ENCODE peak calls at places on chromosomes 7 and 10, in five cellular contexts. H is pancreas, R is cardiac muscle cell, O is iPS DF 6.9, K is prostate gland. C is an unnamed sample. For H3K9me3, the result is how much of the 10 kb centered on the place peaks cover.

GRCh38 chr7:8109196-8110022 is 140.8 kb downstream of the GLCCI1 start:
- DNase-seq in R (peak), K (no peak), O (no peak), H (no peak), C (peak)

GRCh38 chr10:29517352-29517923 is 117.3 kb downstream of the SVIL start:
- DNase-seq in K (no peak), O (peak), H (no peak), R (peak), C (peak)

GRCh38 chr10:11756766-11757315 is 14.7 kb downstream of the ECHDC3 start:
- DNase-seq in R (no peak), K (no peak), H (no peak), O (no peak), C (no peak)

GRCh38 chr7:116671681-116672595 is at the start of gene MET:
- DNase-seq in H (peak), R (peak), O (no peak), K (peak), C (peak)

GRCh38 chr10:60893231-60893630 is 50.8 kb downstream of the RHOBTB1 start:
- DNase-seq in K (no peak), R (no peak), O (no peak), H (no peak), C (no peak)

GRCh38 chr7:94264756-94265155 is 129.9 kb upstream of the COL1A2 start:
- DNase-seq in K (no peak), O (no peak), R (no peak), H (no peak), C (no peak)

GRCh38 chr10:30384791-30385201 is 35.7 kb upstream of the MTPAP start:
- DNase-seq in O (no peak), H (no peak), K (no peak), R (peak), C (peak)

GRCh38 chr7:108147031-108147563 is 16.9 kb upstream of the LAMB4 start:
- DNase-seq in R (no peak), H (no peak), O (no peak), K (no peak), C (no peak)

GRCh38 chr7:5291301-5291700 is 8.6 kb downstream of the SLC29A4 start:
- DNase-seq in O (no peak), R (no peak), H (no peak), K (no peak), C (no peak)

GRCh38 chr10:3708830-3709229 is 76.2 kb downstream of the KLF6 start:
- DNase-seq in H (no peak), R (peak), K (no peak), O (no peak), C (no peak)
- H3K4me3 ChIP-seq in H (no peak), R (no peak), K (no peak), O (no peak), C (no peak)

DNA sequence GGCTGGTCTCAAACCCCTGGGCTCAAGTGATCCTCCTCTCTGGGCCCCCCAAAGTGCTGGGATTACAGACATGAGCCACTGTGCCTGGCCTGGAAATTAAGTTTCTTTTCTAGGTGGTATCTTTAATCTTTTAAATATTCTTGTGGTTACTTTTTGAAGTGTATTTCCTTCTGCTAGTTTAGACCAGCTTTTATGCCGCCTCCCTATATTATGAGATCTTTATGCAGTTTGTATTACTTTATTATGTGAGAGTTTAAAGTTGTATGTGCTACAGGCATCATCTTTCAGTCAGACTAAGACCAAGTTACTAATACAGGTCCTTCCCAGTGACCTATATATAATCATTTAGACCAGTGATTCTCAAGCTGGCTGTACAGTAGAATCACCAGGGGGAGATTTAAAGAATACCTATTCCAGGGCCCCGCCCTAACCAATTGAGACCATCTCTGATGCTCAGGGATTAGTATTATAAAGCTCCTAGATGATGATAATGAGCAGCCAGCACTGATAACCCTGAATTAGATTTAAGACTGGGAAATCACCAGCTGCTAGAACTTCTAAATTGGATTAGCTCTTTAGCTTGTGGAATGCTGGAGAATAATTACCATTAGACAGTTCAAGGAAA is 11.3 kb downstream of the INPP5F start:
- DNase-seq in H (no peak), K (no peak), R (no peak), O (no peak), C (no peak)
- H3K27ac ChIP-seq in H (peak), K (no peak), R (no peak), O (no peak), C (peak)

GRCh38 chr7:16738014-16738688 is 15.4 kb upstream of the TSPAN13 start:
- DNase-seq in H (no peak), R (no peak), O (no peak), K (no peak), C (no peak)

GRCh38 chr7:16730937-16731336 is 22.6 kb upstream of the TSPAN13 start:
- DNase-seq in K (no peak), R (no peak), H (no peak), O (no peak), C (no peak)

GRCh38 chr7:16732828-16733227 is 20.7 kb upstream of the TSPAN13 start:
- DNase-seq in H (no peak), K (no peak), O (no peak), R (no peak), C (no peak)

GRCh38 chr7:16728811-16729210 is 24.7 kb upstream of the TSPAN13 start:
- DNase-seq in R (no peak), K (no peak), O (no peak), H (no peak), C (no peak)

DNA sequence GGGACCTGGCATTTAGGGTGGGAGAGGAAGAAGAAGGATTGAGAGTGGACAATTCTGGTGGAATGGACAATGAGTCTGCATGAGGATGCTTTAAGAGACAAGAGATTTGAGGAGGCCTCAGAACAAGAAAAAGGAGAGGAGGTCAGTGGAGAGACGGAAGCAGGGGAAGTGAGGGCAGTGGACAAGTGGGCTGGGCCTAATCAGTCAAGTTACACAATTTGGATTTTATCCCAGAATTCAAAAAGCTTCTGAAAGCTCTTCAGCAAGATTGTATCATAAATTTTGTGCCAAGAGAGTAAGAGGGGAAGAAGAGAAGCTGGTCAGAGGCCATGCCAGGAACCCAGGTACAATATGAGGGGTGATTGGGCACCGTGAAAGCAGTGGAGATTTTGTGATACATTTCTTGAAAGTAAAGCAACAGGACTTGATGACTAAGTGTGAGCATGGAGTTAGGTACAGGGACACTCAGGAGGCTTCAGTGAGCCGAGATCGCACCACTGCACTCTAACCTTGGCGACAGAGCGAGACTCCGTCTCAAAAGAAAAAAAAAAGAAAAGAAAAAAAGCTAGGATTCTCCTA is 19.3 kb upstream of the TSPAN13 start:
- DNase-seq in H (no peak), O (no peak), R (peak), K (no peak), C (no peak)
- H3K9me3 ChIP-seq in H (under half), O (under half), R (under half), K (under half), C (under half)

GRCh38 chr7:12749746-12750145 is 62.3 kb downstream of the ARL4A start:
- DNase-seq in K (no peak), H (no peak), O (no peak), R (no peak), C (no peak)

GRCh38 chr7:12746211-12746610 is 58.8 kb downstream of the ARL4A start:
- DNase-seq in R (no peak), H (no peak), K (no peak), O (no peak), C (no peak)

GRCh38 chr7:12751764-12752163 is 64.3 kb downstream of the ARL4A start:
- DNase-seq in R (no peak), H (no peak), K (no peak), O (no peak), C (no peak)

GRCh38 chr7:12747687-12748306 is 60.4 kb downstream of the ARL4A start:
- DNase-seq in K (no peak), R (no peak), H (no peak), O (no peak), C (no peak)

DNA sequence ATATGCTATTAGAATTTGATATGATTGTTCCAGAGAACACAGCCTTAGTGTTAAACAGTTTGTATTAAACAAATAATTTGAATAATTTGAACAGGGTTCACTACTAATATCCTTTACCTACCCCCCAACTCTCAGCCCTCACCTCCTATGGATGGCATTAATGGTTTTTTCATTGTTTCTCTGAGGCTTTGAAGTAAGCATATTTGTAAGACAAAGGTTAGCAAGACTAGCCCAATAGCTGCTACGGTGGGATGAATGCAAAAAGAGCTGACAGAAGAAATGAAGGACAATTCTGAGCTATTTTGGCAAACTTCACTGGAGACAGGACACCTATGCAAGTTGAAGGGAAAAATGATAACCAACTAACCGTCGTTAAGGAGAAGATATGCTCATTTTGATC is 61.6 kb downstream of the ARL4A start:
- DNase-seq in R (no peak), H (no peak), K (no peak), O (no peak), C (no peak)
- H3K4me3 ChIP-seq in R (no peak), H (no peak), K (no peak), O (no peak), C (no peak)

GRCh38 chr10:593901-594457 is 95.5 kb downstream of the DIP2C start:
- DNase-seq in R (peak), K (no peak), O (no peak), H (peak), C (no peak)
- H3K27ac ChIP-seq in R (no peak), K (no peak), O (no peak), H (no peak), C (no peak)